ENCODE peak calls at places on chromosomes 4 and X, in four cellular contexts. One of them, this sample, is unnamed.

GRCh38 chrX:55452825-55453124 is 848 bp downstream of the MAGEH1 start:
- DNase-seq in RWPE1: no peak
- DNase-seq in foreskin fibroblast: no peak
- DNase-seq in astrocyte of the cerebellum: no peak
- DNase-seq in this sample: no peak

GRCh38 chr4:80195441-80196139 is 1.7 kb upstream of the PRDM8 start:
- DNase-seq in RWPE1: no peak
- DNase-seq in foreskin fibroblast: no peak
- DNase-seq in astrocyte of the cerebellum: no peak
- DNase-seq in this sample: no peak

GRCh38 chr4:139300431-139301142 is 718 bp upstream of the NAA15 start:
- DNase-seq in RWPE1: peak
- DNase-seq in foreskin fibroblast: peak
- DNase-seq in astrocyte of the cerebellum: no peak
- DNase-seq in this sample: peak

GRCh38 chr4:173182403-173182802 is 13.8 kb downstream of the GALNT7 start:
- DNase-seq in RWPE1: peak
- DNase-seq in foreskin fibroblast: peak
- DNase-seq in astrocyte of the cerebellum: peak
- DNase-seq in this sample: peak

GRCh38 chr4:153117554-153117953 is 86.7 kb upstream of the TRIM2 start:
- DNase-seq in RWPE1: no peak
- DNase-seq in foreskin fibroblast: no peak
- DNase-seq in astrocyte of the cerebellum: no peak
- DNase-seq in this sample: no peak

GRCh38 chr4:3657917-3658913 is 108.0 kb upstream of the ADRA2C start:
- DNase-seq in RWPE1: no peak
- DNase-seq in foreskin fibroblast: peak
- DNase-seq in astrocyte of the cerebellum: no peak
- DNase-seq in this sample: peak

GRCh38 chr4:133150643-133151300 is 1.7 kb downstream of the PCDH10 start:
- DNase-seq in RWPE1: no peak
- DNase-seq in foreskin fibroblast: no peak
- DNase-seq in astrocyte of the cerebellum: no peak
- DNase-seq in this sample: peak

GRCh38 chr4:4810365-4810764 is 49.1 kb upstream of the MSX1 start:
- DNase-seq in RWPE1: no peak
- DNase-seq in foreskin fibroblast: no peak
- DNase-seq in astrocyte of the cerebellum: no peak
- DNase-seq in this sample: no peak

GRCh38 chrX:153925387-153925738 is 701 bp downstream of the ARHGAP4 start:
- DNase-seq in RWPE1: no peak
- DNase-seq in foreskin fibroblast: no peak
- DNase-seq in astrocyte of the cerebellum: no peak
- DNase-seq in this sample: no peak

GRCh38 chrX:48468247-48468671 is 1.8 kb downstream of the SLC38A5 start:
- DNase-seq in RWPE1: no peak
- DNase-seq in foreskin fibroblast: no peak
- DNase-seq in astrocyte of the cerebellum: no peak
- DNase-seq in this sample: no peak

GRCh38 chr4:8118531-8118930 is 40.1 kb downstream of the ABLIM2 start:
- DNase-seq in RWPE1: no peak
- DNase-seq in foreskin fibroblast: no peak
- DNase-seq in astrocyte of the cerebellum: no peak
- DNase-seq in this sample: no peak

GRCh38 chr4:151798678-151799416 is 38.0 kb upstream of the GATB start:
- DNase-seq in RWPE1: no peak
- DNase-seq in foreskin fibroblast: no peak
- DNase-seq in astrocyte of the cerebellum: no peak
- DNase-seq in this sample: no peak

GRCh38 chr4:32826169-32826568 is 2106.0 kb downstream of the PCDH7 start:
- DNase-seq in RWPE1: no peak
- DNase-seq in foreskin fibroblast: no peak
- DNase-seq in astrocyte of the cerebellum: no peak
- DNase-seq in this sample: no peak

GRCh38 chr4:40887690-40888089 is 137.9 kb downstream of the NSUN7 start:
- DNase-seq in RWPE1: no peak
- DNase-seq in foreskin fibroblast: peak
- DNase-seq in astrocyte of the cerebellum: no peak
- DNase-seq in this sample: no peak

GRCh38 chr4:40185830-40186664 is 10.8 kb upstream of the RHOH start:
- DNase-seq in RWPE1: no peak
- DNase-seq in foreskin fibroblast: peak
- DNase-seq in astrocyte of the cerebellum: no peak
- DNase-seq in this sample: peak

GRCh38 chrX:130176942-130177341 is 5.2 kb downstream of the RAB33A start:
- DNase-seq in RWPE1: no peak
- DNase-seq in foreskin fibroblast: no peak
- DNase-seq in astrocyte of the cerebellum: no peak
- DNase-seq in this sample: no peak

GRCh38 chr4:146436423-146437162 is 85.1 kb downstream of the SLC10A7 start:
- DNase-seq in RWPE1: no peak
- DNase-seq in foreskin fibroblast: no peak
- DNase-seq in astrocyte of the cerebellum: no peak
- DNase-seq in this sample: no peak

GRCh38 chr4:107701565-107701964 is 18.5 kb downstream of the PAPSS1 start:
- DNase-seq in RWPE1: no peak
- DNase-seq in foreskin fibroblast: no peak
- DNase-seq in astrocyte of the cerebellum: no peak
- DNase-seq in this sample: no peak

GRCh38 chr4:150402968-150403367 is 179.0 kb upstream of the MAB21L2 start:
- DNase-seq in RWPE1: no peak
- DNase-seq in foreskin fibroblast: no peak
- DNase-seq in astrocyte of the cerebellum: no peak
- DNase-seq in this sample: no peak

GRCh38 chr4:76515975-76516853 is 81.2 kb downstream of the SHROOM3 start:
- DNase-seq in RWPE1: no peak
- DNase-seq in foreskin fibroblast: no peak
- DNase-seq in astrocyte of the cerebellum: no peak
- DNase-seq in this sample: no peak

GRCh38 chr4:21726255-21726815 is 222.2 kb downstream of the KCNIP4 start:
- DNase-seq in RWPE1: no peak
- DNase-seq in foreskin fibroblast: no peak
- DNase-seq in astrocyte of the cerebellum: no peak
- DNase-seq in this sample: no peak

GRCh38 chr4:84235131-84235530 is 264.0 kb downstream of the NKX6-1 start:
- DNase-seq in RWPE1: no peak
- DNase-seq in foreskin fibroblast: no peak
- DNase-seq in astrocyte of the cerebellum: no peak
- DNase-seq in this sample: no peak

GRCh38 chr4:84237008-84237407 is 262.1 kb downstream of the NKX6-1 start:
- DNase-seq in RWPE1: no peak
- DNase-seq in foreskin fibroblast: peak
- DNase-seq in astrocyte of the cerebellum: no peak
- DNase-seq in this sample: no peak

GRCh38 chr4:84235545-84235944 is 263.5 kb downstream of the NKX6-1 start:
- DNase-seq in RWPE1: no peak
- DNase-seq in foreskin fibroblast: no peak
- DNase-seq in astrocyte of the cerebellum: no peak
- DNase-seq in this sample: no peak

GRCh38 chr4:84239278-84239845 is 259.7 kb downstream of the NKX6-1 start:
- DNase-seq in RWPE1: no peak
- DNase-seq in foreskin fibroblast: no peak
- DNase-seq in astrocyte of the cerebellum: no peak
- DNase-seq in this sample: no peak

DNA sequence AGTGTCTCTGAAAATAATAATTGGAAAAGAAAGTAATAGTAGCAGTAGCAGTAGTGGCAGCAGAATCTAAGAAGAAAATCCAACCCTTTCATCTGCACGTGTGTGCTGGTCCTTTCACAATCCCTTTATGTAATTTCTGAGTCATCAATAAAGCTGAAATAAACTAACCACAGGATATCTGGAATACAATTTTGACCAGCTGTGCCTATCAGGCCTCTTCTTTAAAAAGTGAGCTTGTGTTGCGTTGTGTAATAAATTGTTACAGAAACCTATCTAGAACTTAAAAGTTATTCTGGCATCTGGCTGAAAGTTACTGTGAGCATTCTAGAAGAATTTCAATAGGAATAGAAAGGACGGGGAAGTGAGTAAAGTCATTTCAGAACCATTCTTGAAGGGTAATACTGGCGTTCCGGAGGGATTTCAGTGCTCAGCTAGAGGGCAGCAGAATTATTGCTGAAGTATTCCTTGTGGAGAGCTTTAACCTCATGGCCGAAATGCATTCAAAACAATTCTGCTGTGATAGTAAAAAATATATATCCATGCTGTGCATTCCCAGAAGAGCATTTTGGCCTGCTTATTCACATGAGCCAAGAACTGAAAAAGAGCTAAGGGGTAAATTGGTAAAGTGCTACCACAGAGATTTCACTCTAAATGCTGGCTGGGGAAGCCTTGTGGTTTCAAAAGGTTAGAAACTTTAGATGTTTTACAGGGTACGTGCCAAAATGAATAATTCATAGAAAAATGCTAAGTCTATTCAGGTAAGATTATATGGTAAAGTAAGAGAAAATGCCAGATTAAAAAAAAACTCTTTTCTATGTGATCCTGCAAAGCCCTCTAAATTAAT is 260.6 kb downstream of the NKX6-1 start:
- DNase-seq in RWPE1: peak
- DNase-seq in foreskin fibroblast: peak
- DNase-seq in astrocyte of the cerebellum: peak
- DNase-seq in this sample: no peak
- TF ChIP-seq CTCF in RWPE1: no peak
- TF ChIP-seq CTCF in foreskin fibroblast: no peak
- TF ChIP-seq CTCF in astrocyte of the cerebellum: peak
- TF ChIP-seq CTCF in this sample: no peak

GRCh38 chr4:98506462-98507132 is 151.8 kb downstream of the TSPAN5 start:
- DNase-seq in RWPE1: no peak
- DNase-seq in foreskin fibroblast: no peak
- DNase-seq in astrocyte of the cerebellum: no peak
- DNase-seq in this sample: no peak
- TF ChIP-seq CTCF in RWPE1: no peak
- TF ChIP-seq CTCF in foreskin fibroblast: no peak
- TF ChIP-seq CTCF in astrocyte of the cerebellum: peak
- TF ChIP-seq CTCF in this sample: peak

GRCh38 chr4:114223580-114223979 is 244.1 kb upstream of the ARSJ start:
- DNase-seq in RWPE1: no peak
- DNase-seq in foreskin fibroblast: no peak
- DNase-seq in astrocyte of the cerebellum: no peak
- DNase-seq in this sample: no peak
- TF ChIP-seq CTCF in RWPE1: no peak
- TF ChIP-seq CTCF in foreskin fibroblast: no peak
- TF ChIP-seq CTCF in astrocyte of the cerebellum: no peak
- TF ChIP-seq CTCF in this sample: no peak

GRCh38 chr4:156596026-156596425 is 375.6 kb downstream of the PDGFC start:
- DNase-seq in RWPE1: no peak
- DNase-seq in foreskin fibroblast: no peak
- DNase-seq in astrocyte of the cerebellum: no peak
- DNase-seq in this sample: no peak
- TF ChIP-seq CTCF in RWPE1: no peak
- TF ChIP-seq CTCF in foreskin fibroblast: no peak
- TF ChIP-seq CTCF in astrocyte of the cerebellum: no peak
- TF ChIP-seq CTCF in this sample: no peak